ENCODE peak calls at places on chromosome 7, in seven cellular contexts. J, E, L, V, N, Q and B are unnamed samples.

GRCh38 chr7:135957627-135958026 is 19.5 kb downstream of the MTPN start:
- DNase-seq in J (no peak), E (no peak), L (no peak), V (no peak), N (no peak), Q (no peak), B (no peak)

GRCh38 chr7:38630720-38631673 is at the start of gene AMPH:
- DNase-seq in J (peak; percentile 10), E (peak; percentile 57), L (peak; percentile 74), V (peak; percentile 90), N (no peak), Q (no peak), B (no peak)

GRCh38 chr7:103593691-103594090 is 147.7 kb upstream of the SLC26A5 start:
- DNase-seq in J (no peak), E (no peak), L (no peak), V (no peak), N (no peak), Q (no peak), B (no peak)

GRCh38 chr7:6636741-6637543 is at the start of gene ZNF316:
- DNase-seq in J (peak; percentile 33), E (peak; percentile 81), L (peak; percentile 81), V (peak; percentile 89), N (peak; percentile 76), Q (no peak), B (no peak)

GRCh38 chr7:41244246-41244645 is 458.6 kb downstream of the INHBA start:
- DNase-seq in J (no peak), E (no peak), L (no peak), V (no peak), N (no peak), Q (no peak), B (no peak)

GRCh38 chr7:45599851-45600706 is 25.9 kb downstream of the ADCY1 start:
- DNase-seq in J (no peak), E (no peak), L (no peak), V (peak; percentile 58), N (no peak), Q (no peak), B (no peak)

GRCh38 chr7:94182066-94182465 is 177.9 kb upstream of the BET1 start:
- DNase-seq in J (peak; percentile 61), E (peak; percentile 20), L (no peak), V (no peak), N (no peak), Q (no peak), B (peak; percentile 40)

GRCh38 chr7:136657332-136657942 is 211.0 kb upstream of the CHRM2 start:
- DNase-seq in J (no peak), E (no peak), L (no peak), V (no peak), N (no peak), Q (no peak), B (no peak)

GRCh38 chr7:116977172-116977571 is 23.9 kb downstream of the ST7 start:
- DNase-seq in J (no peak), E (no peak), L (no peak), V (no peak), N (no peak), Q (no peak), B (no peak)

DNA sequence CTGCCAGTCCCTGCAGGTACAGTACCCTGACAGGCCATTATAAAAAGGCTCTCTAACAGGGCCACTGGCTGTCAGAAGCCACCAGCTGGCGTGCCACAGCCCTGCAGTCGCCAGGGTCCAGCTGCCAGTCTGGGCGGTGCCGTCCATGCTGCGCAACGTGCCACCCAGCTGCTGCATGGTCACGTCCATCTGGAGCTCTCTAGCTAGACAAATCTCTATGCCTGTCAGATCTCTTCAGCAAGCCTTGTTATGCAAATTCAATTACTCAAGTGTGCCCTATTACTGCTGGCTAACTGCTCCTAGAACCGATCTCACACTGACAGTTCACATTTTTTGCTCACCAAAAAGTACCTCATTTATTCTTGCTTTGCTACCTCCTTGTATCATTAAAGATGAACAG is 75.9 kb downstream of the HIBADH start:
- DNase-seq in J (no peak), E (no peak), L (peak; percentile 55), V (no peak), N (peak; percentile 66), Q (no peak), B (no peak)
- H3K4me3 ChIP-seq in J (no peak overlapping the region), E (no peak overlapping the region), L (no peak overlapping the region), V (no peak overlapping the region), N (no peak overlapping the region), Q (no peak overlapping the region), B (no peak overlapping the region)

GRCh38 chr7:128033246-128033645 is 2.0 kb upstream of the LRRC4 start:
- DNase-seq in J (no peak), E (no peak), L (no peak), V (no peak), N (no peak), Q (no peak), B (no peak)
- H3K4me3 ChIP-seq in J (no peak overlapping the region), E (no peak overlapping the region), L (no peak overlapping the region), V (no peak overlapping the region), N (no peak overlapping the region), Q (no peak overlapping the region), B (no peak overlapping the region)

GRCh38 chr7:102182016-102182415 is 104.7 kb upstream of the SH2B2 start:
- DNase-seq in J (no peak), E (no peak), L (no peak), V (no peak), N (no peak), Q (no peak), B (no peak)
- H3K4me3 ChIP-seq in J (no peak overlapping the region), E (no peak overlapping the region), L (no peak overlapping the region), V (no peak overlapping the region), N (no peak overlapping the region), Q (no peak overlapping the region), B (no peak overlapping the region)

GRCh38 chr7:17774701-17775288 is 165.5 kb downstream of the SNX13 start:
- DNase-seq in J (no peak), E (no peak), L (no peak), V (no peak), N (no peak), Q (no peak), B (no peak)
- H3K4me3 ChIP-seq in J (no peak overlapping the region), E (no peak overlapping the region), L (no peak overlapping the region), V (no peak overlapping the region), N (no peak overlapping the region), Q (no peak overlapping the region), B (no peak overlapping the region)

GRCh38 chr7:151057989-151058765 is 480 bp upstream of the CDK5 start:
- DNase-seq in J (peak; percentile 100), E (peak; percentile 99), L (peak; percentile 98), V (peak; percentile 99), N (peak; percentile 99), Q (peak; percentile 94), B (peak; percentile 98)
- H3K4me3 ChIP-seq in J (peak overlapping the region; percentile 86), E (peak overlapping the region; percentile 94), L (peak overlapping the region; percentile 36), V (peak overlapping the region; percentile 54), N (peak overlapping the region; percentile 36), Q (peak overlapping the region; percentile 56), B (peak overlapping the region; percentile 90)

GRCh38 chr7:51327287-51327717 is 10.7 kb upstream of the COBL start:
- DNase-seq in J (no peak), E (no peak), L (no peak), V (no peak), N (no peak), Q (no peak), B (no peak)
- H3K4me3 ChIP-seq in J (no peak overlapping the region), E (no peak overlapping the region), L (no peak overlapping the region), V (no peak overlapping the region), N (no peak overlapping the region), Q (no peak overlapping the region), B (no peak overlapping the region)

DNA sequence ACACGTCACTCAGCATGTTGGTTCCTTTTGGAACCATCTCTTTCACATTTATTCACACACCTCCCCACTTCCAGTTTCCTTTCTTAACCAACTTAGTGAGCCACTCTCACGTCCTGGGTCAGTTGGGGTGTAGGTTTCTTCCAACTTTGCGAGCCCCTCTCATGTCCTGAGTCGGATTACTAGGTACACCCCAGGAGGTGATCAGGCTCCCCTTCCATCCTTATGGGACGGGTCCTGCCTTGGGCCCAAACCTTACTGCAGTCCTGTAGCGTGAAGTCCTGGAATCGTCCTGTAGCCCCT is 7.7 kb downstream of the ERV3-1 start:
- DNase-seq in J (no peak), E (no peak), L (no peak), V (no peak), N (no peak), Q (no peak), B (no peak)
- H3K4me3 ChIP-seq in J (no peak overlapping the region), E (no peak overlapping the region), L (no peak overlapping the region), V (no peak overlapping the region), N (no peak overlapping the region), Q (peak overlapping the region; percentile 5), B (no peak overlapping the region)